ENCODE peak calls at places on chromosomes 6 and 20, in four cellular contexts. Y is HepG2, J is K562, T is H1. E is an unnamed sample.

GRCh38 chr6:41713161-41713649 is 22.2 kb downstream of the TFEB start:
- DNase-seq in Y (no peak), J (no peak), T (no peak), E (no peak)

GRCh38 chr6:30818426-30818841 is 65.9 kb upstream of the DDR1 start:
- DNase-seq in Y (no peak), J (no peak), T (no peak), E (no peak)

GRCh38 chr6:109000289-109000688 is 94.4 kb downstream of the SESN1 start:
- DNase-seq in Y (no peak), J (no peak), T (no peak), E (no peak)

GRCh38 chr6:87212596-87212995 is 57.2 kb downstream of the ZNF292 start:
- DNase-seq in Y (no peak), J (no peak), T (no peak), E (no peak)

GRCh38 chr6:154974485-154975149 is 20.5 kb upstream of the TIAM2 start:
- DNase-seq in Y (no peak), J (no peak), T (no peak), E (no peak)

GRCh38 chr6:106339334-106340029 is 13.9 kb upstream of the ATG5 start:
- DNase-seq in Y (peak; percentile 46), J (peak; percentile 59), T (peak; percentile 31), E (no peak)

GRCh38 chr20:45322952-45323383 is 14.9 kb upstream of the MATN4 start:
- DNase-seq in Y (peak; percentile 86), J (peak; percentile 41), T (no peak), E (no peak)

GRCh38 chr6:169956580-169956979 is 205.2 kb downstream of the ERMARD start:
- DNase-seq in Y (no peak), J (no peak), T (no peak), E (no peak)

GRCh38 chr6:42929928-42930360 is 664 bp downstream of the CNPY3 start:
- DNase-seq in Y (no peak), J (no peak), T (no peak), E (peak; percentile 97)

GRCh38 chr6:167827588-167828324 is 1.0 kb downstream of the AFDN start:
- DNase-seq in Y (peak; percentile 74), J (peak; percentile 34), T (no peak), E (no peak)

GRCh38 chr6:108655840-108656650 is 95.3 kb downstream of the FOXO3 start:
- DNase-seq in Y (peak; percentile 62), J (no peak), T (no peak), E (no peak)

GRCh38 chr6:106964954-106965353 is 9.6 kb downstream of the CD24 start:
- DNase-seq in Y (no peak), J (no peak), T (no peak), E (no peak)

GRCh38 chr6:24874776-24875175 is 61.0 kb downstream of the RIPOR2 start:
- DNase-seq in Y (no peak), J (no peak), T (no peak), E (no peak)

GRCh38 chr20:1121439-1121838 is 3.0 kb downstream of the PSMF1 start:
- DNase-seq in Y (no peak), J (peak; percentile 22), T (no peak), E (no peak)

GRCh38 chr20:38748863-38749153 is 548 bp downstream of the ACTR5 start:
- DNase-seq in Y (no peak), J (no peak), T (no peak), E (no peak)

GRCh38 chr6:44925100-44925739 is 402.9 kb upstream of the RUNX2 start:
- DNase-seq in Y (peak; percentile 44), J (peak; percentile 20), T (no peak), E (peak; percentile 13)

GRCh38 chr20:36717657-36718056 is 28.2 kb downstream of the NDRG3 start:
- DNase-seq in Y (peak; percentile 45), J (no peak), T (no peak), E (no peak)

GRCh38 chr6:82040405-82041221 is 206.9 kb downstream of the IBTK start:
- DNase-seq in Y (peak; percentile 46), J (no peak), T (no peak), E (peak; percentile 7)

GRCh38 chr6:122059918-122060317 is 339.5 kb upstream of the HSF2 start:
- DNase-seq in Y (no peak), J (no peak), T (no peak), E (no peak)

GRCh38 chr6:4885534-4885933 is 109.3 kb downstream of the CDYL start:
- DNase-seq in Y (no peak), J (no peak), T (no peak), E (no peak)

GRCh38 chr6:4268171-4268570 is 132.8 kb upstream of the ECI2 start:
- DNase-seq in Y (no peak), J (no peak), T (no peak), E (no peak)

GRCh38 chr6:108071736-108072276 is 2.7 kb downstream of the OSTM1 start:
- DNase-seq in Y (no peak), J (no peak), T (peak; percentile 7), E (no peak)

GRCh38 chr6:88810089-88810488 is 153.3 kb downstream of the RNGTT start:
- DNase-seq in Y (no peak), J (no peak), T (no peak), E (no peak)

GRCh38 chr6:106546322-106547052 is 82.8 kb downstream of the RTN4IP1 start:
- DNase-seq in Y (peak; percentile 36), J (no peak), T (no peak), E (no peak)

GRCh38 chr6:9851541-9852380 is 563.1 kb downstream of the TFAP2A start:
- DNase-seq in Y (no peak), J (no peak), T (peak; percentile 47), E (no peak)

GRCh38 chr20:35085477-35086225 is 7.0 kb downstream of the TRPC4AP start:
- DNase-seq in Y (no peak), J (no peak), T (no peak), E (no peak)

GRCh38 chr6:157990321-157991066 is 8.8 kb downstream of the SYNJ2 start:
- DNase-seq in Y (no peak), J (no peak), T (no peak), E (no peak)

DNA sequence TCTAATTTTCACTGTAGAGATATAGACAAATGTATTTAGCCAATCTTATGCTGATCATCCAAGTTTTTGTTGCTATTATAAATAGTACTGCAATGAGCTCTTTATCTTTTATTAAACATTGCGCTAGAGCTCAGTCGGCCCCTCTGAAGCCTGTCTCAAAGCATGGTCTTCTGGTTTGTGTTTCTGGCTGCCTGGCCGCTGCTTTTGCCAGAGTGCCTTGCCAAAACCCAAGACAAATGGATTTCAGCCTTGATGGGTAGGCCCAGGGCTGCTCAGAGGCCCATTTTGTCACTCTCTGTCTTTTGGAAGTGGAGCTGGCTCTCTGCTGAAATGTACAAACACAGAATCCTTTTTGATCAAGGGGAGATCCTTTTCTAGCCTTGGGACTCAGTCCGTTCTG is 102.9 kb upstream of the KCNG1 start:
- DNase-seq in Y (no peak), J (no peak), T (no peak), E (no peak)
- TF ChIP-seq ATF3 in Y (no peak), J (no peak), T (no peak), E (no peak)

GRCh38 chr6:14068623-14069022 is 48.9 kb upstream of the CD83 start:
- DNase-seq in Y (no peak), J (no peak), T (no peak), E (no peak)

GRCh38 chr6:14068133-14068532 is 49.4 kb upstream of the CD83 start:
- DNase-seq in Y (no peak), J (no peak), T (no peak), E (no peak)

GRCh38 chr6:14070457-14070856 is 47.1 kb upstream of the CD83 start:
- DNase-seq in Y (no peak), J (no peak), T (no peak), E (no peak)

GRCh38 chr6:14065350-14065749 is 52.2 kb upstream of the CD83 start:
- DNase-seq in Y (no peak), J (no peak), T (no peak), E (no peak)

GRCh38 chr6:14066782-14067406 is 50.7 kb upstream of the CD83 start:
- DNase-seq in Y (peak; percentile 55), J (peak; percentile 72), T (no peak), E (no peak)
- TF ChIP-seq RFX5 in Y (no peak), J (no peak), T (no peak), E (no peak)

GRCh38 chr20:3183896-3184295 is 10.5 kb upstream of the LZTS3 start:
- DNase-seq in Y (no peak), J (no peak), T (no peak), E (no peak)

GRCh38 chr20:3181270-3181669 is 7.9 kb upstream of the LZTS3 start:
- DNase-seq in Y (no peak), J (no peak), T (no peak), E (no peak)

GRCh38 chr20:3175270-3175669 is 1.9 kb upstream of the LZTS3 start:
- DNase-seq in Y (no peak), J (no peak), T (no peak), E (no peak)

GRCh38 chr20:3177746-3178477 is 4.6 kb upstream of the LZTS3 start:
- DNase-seq in Y (no peak), J (no peak), T (no peak), E (no peak)

DNA sequence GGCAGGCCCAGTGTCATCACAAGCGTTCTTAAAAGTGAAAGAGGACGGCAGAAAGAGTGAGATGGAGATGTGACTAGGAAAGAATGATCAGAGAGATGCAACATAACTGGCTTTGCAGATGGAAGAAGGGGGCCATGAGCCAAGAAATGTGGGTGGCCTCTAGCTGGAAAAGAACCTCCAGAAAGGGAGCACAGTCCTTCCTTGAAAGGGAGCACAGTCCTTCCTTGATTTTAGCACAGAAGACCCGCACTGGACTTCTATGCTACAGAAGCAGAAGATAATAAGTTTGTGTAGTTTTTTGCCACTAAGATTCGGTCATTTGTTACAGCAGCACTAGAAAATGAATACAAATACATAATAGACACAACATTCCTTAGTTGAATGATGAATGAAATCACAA is 7.0 kb upstream of the LZTS3 start:
- DNase-seq in Y (no peak), J (no peak), T (no peak), E (no peak)
- H3K9ac ChIP-seq in Y (no peak overlapping the region), J (no peak overlapping the region), T (no peak overlapping the region), E (no peak overlapping the region)

GRCh38 chr20:50999355-50999754 is 23.6 kb downstream of the KCNG1 start:
- DNase-seq in Y (no peak), J (no peak), T (no peak), E (no peak)

GRCh38 chr20:50996901-50997830 is 25.7 kb downstream of the KCNG1 start:
- DNase-seq in Y (no peak), J (no peak), T (no peak), E (no peak)

GRCh38 chr20:50992336-50992732 is 30.6 kb downstream of the KCNG1 start:
- DNase-seq in Y (no peak), J (no peak), T (no peak), E (no peak)

GRCh38 chr20:50992733-50993457 is 30.0 kb downstream of the KCNG1 start:
- DNase-seq in Y (peak; percentile 89), J (peak; percentile 92), T (peak; percentile 66), E (peak; percentile 17)

DNA sequence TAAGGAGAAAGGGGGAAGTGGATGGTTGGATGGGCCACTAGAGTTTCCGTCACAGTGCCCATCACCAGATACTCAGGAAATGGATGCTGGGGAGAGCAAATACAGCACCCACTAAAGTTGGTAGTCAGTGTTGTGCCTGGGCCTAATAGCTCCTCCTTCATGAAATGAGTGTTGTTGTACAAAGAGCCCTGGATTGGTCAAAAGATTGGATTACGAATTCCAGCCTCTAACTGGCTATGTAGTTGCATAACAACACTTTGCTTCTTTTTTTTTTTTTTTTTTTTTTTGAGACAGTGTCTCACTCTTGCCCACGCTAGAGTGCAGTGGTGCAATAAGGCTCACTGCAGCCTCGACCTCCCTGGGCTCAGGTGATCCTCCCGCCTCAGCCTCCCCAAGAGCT is 27.4 kb downstream of the KCNG1 start:
- DNase-seq in Y (no peak), J (no peak), T (no peak), E (no peak)
- TF ChIP-seq ATF3 in Y (no peak), J (no peak), T (no peak), E (no peak)

GRCh38 chr6:85516168-85516567 is 66.3 kb downstream of the NT5E start:
- DNase-seq in Y (peak; percentile 44), J (no peak), T (no peak), E (no peak)
- TF ChIP-seq RFX5 in Y (no peak), J (no peak), T (no peak), E (no peak)

E was measured in GM12878.